ENCODE peak calls at places on chromosomes 2 and 18, in four cellular contexts. F is stimulated activated CD4-positive, alpha-beta T cell treated with anti-CD3 and anti-CD28 coated beads, Interleukin-2, amount 100 ng/mL, for 24 hours; X is NCI-H446; Y is neural progenitor cell. Z is an unnamed sample.

GRCh38 chr2:204749319-204749718 is 204.0 kb downstream of the PARD3B start:
- DNase-seq in X (no peak), Y (no peak), F (no peak), Z (no peak)

GRCh38 chr2:101396352-101396717 is 9.0 kb upstream of the CREG2 start:
- DNase-seq in Y (no peak), X (no peak), F (no peak), Z (no peak)

GRCh38 chr2:105521616-105522015 is 122.8 kb upstream of the FHL2 start:
- DNase-seq in F (no peak), X (no peak), Y (no peak), Z (no peak)

GRCh38 chr2:96772903-96773675 is 12.4 kb downstream of the CNNM4 start:
- DNase-seq in Y (no peak), F (peak), X (no peak), Z (no peak)

GRCh38 chr2:176115883-176116813 is at the start of gene HOXD10:
- DNase-seq in F (no peak), X (no peak), Y (peak), Z (no peak)

GRCh38 chr18:6088432-6088831 is 193.1 kb upstream of the TMEM200C start:
- DNase-seq in X (no peak), F (no peak), Y (no peak), Z (no peak)

GRCh38 chr2:150526827-150527226 is 39.4 kb upstream of the RND3 start:
- DNase-seq in Y (no peak), X (no peak), F (no peak), Z (peak)

GRCh38 chr2:25528173-25528572 is 145.2 kb downstream of the DTNB start:
- DNase-seq in X (no peak), F (no peak), Y (no peak), Z (no peak)

GRCh38 chr18:10565835-10566234 is 40.0 kb downstream of the NAPG start:
- DNase-seq in Y (no peak), F (no peak), X (no peak), Z (no peak)

GRCh38 chr2:180938419-180938818 is 42.0 kb upstream of the UBE2E3 start:
- DNase-seq in F (no peak), Y (no peak), X (no peak), Z (no peak)

GRCh38 chr18:22563098-22563707 is 145.5 kb upstream of the CTAGE1 start:
- DNase-seq in Y (peak), F (no peak), X (peak), Z (no peak)

GRCh38 chr2:173884403-173884802 is 80.8 kb downstream of the SP3 start:
- DNase-seq in Y (peak), X (no peak), F (peak), Z (no peak)

GRCh38 chr18:7000484-7001096 is 117.0 kb downstream of the LAMA1 start:
- DNase-seq in F (no peak), Y (peak), X (peak), Z (no peak)

GRCh38 chr2:98571796-98572195 is 36.5 kb downstream of the COA5 start:
- DNase-seq in X (no peak), Y (no peak), F (no peak), Z (no peak)

GRCh38 chr18:7273301-7273911 is 42.5 kb downstream of the LRRC30 start:
- DNase-seq in F (no peak), Y (peak), X (no peak), Z (peak)

GRCh38 chr2:109242654-109243331 is 113.8 kb downstream of the SH3RF3 start:
- DNase-seq in F (no peak), Y (no peak), X (peak), Z (no peak)

GRCh38 chr2:219399716-219400478 is 12.2 kb upstream of the DNPEP start:
- DNase-seq in Y (no peak), F (no peak), X (no peak), Z (no peak)

GRCh38 chr2:149768320-149768799 is 180.8 kb upstream of the MMADHC start:
- DNase-seq in X (no peak), F (no peak), Y (no peak), Z (no peak)

GRCh38 chr2:7825591-7826312 is 856.1 kb upstream of the ID2 start:
- DNase-seq in X (no peak), F (peak), Y (no peak), Z (peak)

GRCh38 chr2:122219504-122219903 is 464.1 kb downstream of the TSN start:
- DNase-seq in X (no peak), F (no peak), Y (no peak), Z (no peak)

GRCh38 chr2:56132138-56132537 is 51.7 kb upstream of the CCDC85A start:
- DNase-seq in Y (peak), F (no peak), X (peak), Z (no peak)

Z was measured in brain pericyte.